ENCODE peak calls at places on chromosomes 6 and 20, in four cellular contexts. One of them, this sample, is unnamed.

GRCh38 chr6:11614534-11615213 is 77.1 kb downstream of the TMEM170B start:
- DNase-seq in left ventricle myocardium inferior: no peak
- DNase-seq in tibial nerve: no peak
- DNase-seq in GM23338: no peak
- DNase-seq in this sample: no peak

GRCh38 chr6:30787954-30788353 is 43.6 kb upstream of the IER3 start:
- DNase-seq in left ventricle myocardium inferior: no peak
- DNase-seq in tibial nerve: peak; percentile 36
- DNase-seq in GM23338: no peak
- DNase-seq in this sample: no peak

GRCh38 chr6:73870907-73871306 is 174.9 kb downstream of the CD109 start:
- DNase-seq in GM23338: no peak
- DNase-seq in left ventricle myocardium inferior: no peak
- DNase-seq in tibial nerve: no peak
- DNase-seq in this sample: no peak

GRCh38 chr6:137043710-137044365 is 927 bp downstream of the IL20RA start:
- DNase-seq in GM23338: peak; percentile 66
- DNase-seq in tibial nerve: peak; percentile 17
- DNase-seq in left ventricle myocardium inferior: peak; percentile 21
- DNase-seq in this sample: no peak

GRCh38 chr6:38750968-38751615 is 36.0 kb downstream of the DNAH8 start:
- DNase-seq in GM23338: no peak
- DNase-seq in tibial nerve: no peak
- DNase-seq in left ventricle myocardium inferior: no peak
- DNase-seq in this sample: no peak

GRCh38 chr6:82741325-82741995 is 324.2 kb downstream of the UBE3D start:
- DNase-seq in tibial nerve: no peak
- DNase-seq in GM23338: no peak
- DNase-seq in left ventricle myocardium inferior: no peak
- DNase-seq in this sample: no peak

GRCh38 chr20:20148774-20149173 is 96.4 kb downstream of the CFAP61 start:
- DNase-seq in tibial nerve: no peak
- DNase-seq in left ventricle myocardium inferior: no peak
- DNase-seq in GM23338: no peak
- DNase-seq in this sample: no peak

GRCh38 chr6:31882344-31882743 is 3.5 kb upstream of the SLC44A4 start:
- DNase-seq in GM23338: no peak
- DNase-seq in left ventricle myocardium inferior: no peak
- DNase-seq in tibial nerve: no peak
- DNase-seq in this sample: no peak

GRCh38 chr6:134317471-134318131 is at the start of gene SGK1:
- DNase-seq in left ventricle myocardium inferior: no peak
- DNase-seq in tibial nerve: peak; percentile 17
- DNase-seq in GM23338: peak; percentile 81
- DNase-seq in this sample: peak; percentile 12

GRCh38 chr6:130431346-130431745 is 65.5 kb downstream of the TMEM200A start:
- DNase-seq in GM23338: no peak
- DNase-seq in left ventricle myocardium inferior: no peak
- DNase-seq in tibial nerve: no peak
- DNase-seq in this sample: no peak

GRCh38 chr6:44292661-44293365 is 20.3 kb downstream of the AARS2 start:
- DNase-seq in left ventricle myocardium inferior: no peak
- DNase-seq in GM23338: no peak
- DNase-seq in tibial nerve: no peak
- DNase-seq in this sample: no peak

GRCh38 chr6:161596807-161597505 is 323.1 kb upstream of the AGPAT4 start:
- DNase-seq in tibial nerve: no peak
- DNase-seq in left ventricle myocardium inferior: no peak
- DNase-seq in GM23338: no peak
- DNase-seq in this sample: no peak

GRCh38 chr6:33961686-33962085 is 157.9 kb upstream of the MLN start:
- DNase-seq in left ventricle myocardium inferior: no peak
- DNase-seq in GM23338: no peak
- DNase-seq in tibial nerve: no peak
- DNase-seq in this sample: no peak

GRCh38 chr6:658244-658643 is 1.3 kb upstream of the HUS1B start:
- DNase-seq in GM23338: no peak
- DNase-seq in left ventricle myocardium inferior: no peak
- DNase-seq in tibial nerve: no peak
- DNase-seq in this sample: no peak

GRCh38 chr20:40331699-40332098 is 357.3 kb downstream of the MAFB start:
- DNase-seq in tibial nerve: no peak
- DNase-seq in left ventricle myocardium inferior: no peak
- DNase-seq in GM23338: no peak
- DNase-seq in this sample: no peak

GRCh38 chr6:158765509-158766068 is 53.6 kb downstream of the EZR start:
- DNase-seq in left ventricle myocardium inferior: no peak
- DNase-seq in GM23338: no peak
- DNase-seq in tibial nerve: no peak
- DNase-seq in this sample: no peak

GRCh38 chr20:22691369-22692118 is 107.2 kb upstream of the FOXA2 start:
- DNase-seq in tibial nerve: peak; percentile 63
- DNase-seq in left ventricle myocardium inferior: peak; percentile 71
- DNase-seq in GM23338: peak; percentile 85
- DNase-seq in this sample: peak; percentile 38

GRCh38 chr20:362271-363254 is 15.7 kb downstream of the NRSN2 start:
- DNase-seq in tibial nerve: peak; percentile 75
- DNase-seq in left ventricle myocardium inferior: peak; percentile 86
- DNase-seq in GM23338: peak; percentile 68
- DNase-seq in this sample: peak; percentile 45

GRCh38 chr20:4726710-4727391 is 5.1 kb downstream of the PRND start:
- DNase-seq in left ventricle myocardium inferior: no peak
- DNase-seq in GM23338: no peak
- DNase-seq in tibial nerve: peak; percentile 36
- DNase-seq in this sample: peak; percentile 56

GRCh38 chr6:163237110-163237509 is 177.4 kb upstream of the QKI start:
- DNase-seq in left ventricle myocardium inferior: no peak
- DNase-seq in GM23338: no peak
- DNase-seq in tibial nerve: no peak
- DNase-seq in this sample: no peak

DNA sequence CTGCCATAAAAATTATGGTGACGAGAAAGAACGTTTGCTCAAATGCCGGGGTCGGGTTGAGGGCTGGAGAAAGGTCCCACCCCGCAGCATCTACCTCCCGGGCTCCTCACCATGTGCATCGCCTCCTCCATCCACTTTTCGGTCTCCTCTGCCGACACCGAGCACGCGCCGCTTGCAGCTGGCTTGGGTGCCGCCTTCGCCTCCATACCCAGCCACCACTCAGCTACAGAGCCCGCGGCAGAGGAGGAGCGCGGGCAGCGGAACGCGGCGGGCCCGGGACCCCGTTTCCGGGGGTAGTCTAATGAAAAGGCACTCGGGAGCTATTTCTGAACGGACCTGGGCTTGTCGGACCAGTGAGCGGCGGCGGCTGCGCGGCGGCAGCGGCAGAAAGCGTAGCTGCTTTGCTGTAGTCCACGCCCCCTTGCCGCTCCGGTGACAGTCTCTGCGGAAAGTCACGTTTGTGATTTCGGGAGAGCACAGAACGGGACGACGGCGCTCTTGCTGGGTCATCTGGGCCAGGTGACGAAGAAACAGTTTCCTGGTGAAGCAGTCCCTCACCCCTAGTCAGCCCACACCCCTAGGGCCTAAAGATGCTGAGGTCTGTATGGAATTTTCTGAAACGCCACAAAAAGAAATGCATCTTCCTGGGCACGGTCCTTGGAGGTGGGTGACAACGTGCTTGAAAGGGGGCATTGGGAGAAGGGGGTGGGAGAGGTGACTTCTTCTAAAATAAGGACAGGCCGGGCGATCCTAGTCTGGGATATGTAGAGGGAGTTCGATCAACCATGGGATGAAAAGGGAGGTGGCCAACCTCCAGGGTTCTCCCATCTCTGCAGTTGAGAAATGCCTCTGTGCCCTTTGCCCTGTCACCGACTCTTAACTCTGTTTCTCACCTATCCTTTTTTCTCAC is at the start of the genes ADAT2 and PEX3:
- DNase-seq in GM23338: peak; percentile 97
- DNase-seq in tibial nerve: peak; percentile 76
- DNase-seq in left ventricle myocardium inferior: peak; percentile 91
- DNase-seq in this sample: peak; percentile 99
- TF ChIP-seq CTCF in GM23338: no peak
- TF ChIP-seq CTCF in tibial nerve: no peak
- TF ChIP-seq CTCF in left ventricle myocardium inferior: no peak
- TF ChIP-seq CTCF in this sample: no peak

DNA sequence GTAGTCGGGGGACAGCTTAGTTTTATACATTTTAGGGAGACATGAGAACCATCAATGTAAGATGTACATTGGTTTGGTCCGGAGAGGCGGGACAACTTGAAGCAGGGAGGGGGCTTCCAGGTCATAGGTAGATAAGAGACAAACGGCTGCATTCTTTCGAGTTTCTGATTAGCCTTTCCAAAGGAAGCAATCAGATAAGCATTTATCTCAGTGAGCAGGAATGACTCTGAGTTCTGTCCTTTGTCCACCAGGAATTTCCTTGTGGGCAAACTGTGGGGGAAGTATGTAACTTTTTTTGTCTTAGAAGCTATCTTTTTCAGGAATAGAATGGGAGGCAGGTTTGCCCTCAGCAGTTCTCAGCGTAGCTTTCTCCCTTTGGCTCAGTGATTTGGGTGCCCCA is 1.4 kb downstream of the YTHDF1 start:
- DNase-seq in tibial nerve: no peak
- DNase-seq in left ventricle myocardium inferior: no peak
- DNase-seq in GM23338: no peak
- DNase-seq in this sample: no peak
- H3K4me3 ChIP-seq in tibial nerve: no peak overlapping the region
- H3K4me3 ChIP-seq in left ventricle myocardium inferior: peak overlapping the region; percentile 94
- H3K4me3 ChIP-seq in GM23338: peak overlapping the region; percentile 95
- H3K4me3 ChIP-seq in this sample: peak overlapping the region; percentile 84

GRCh38 chr20:50953196-50953595 is 5.1 kb downstream of the DPM1 start:
- DNase-seq in tibial nerve: no peak
- DNase-seq in GM23338: no peak
- DNase-seq in left ventricle myocardium inferior: no peak
- DNase-seq in this sample: no peak
- H3K36me3 ChIP-seq in tibial nerve: peaks cover 4% of the 10 kb centered on the region
- H3K36me3 ChIP-seq in GM23338: peaks cover 49% of the 10 kb centered on the region
- H3K36me3 ChIP-seq in left ventricle myocardium inferior: peaks cover 64% of the 10 kb centered on the region
- H3K36me3 ChIP-seq in this sample: peaks cover 5% of the 10 kb centered on the region

GRCh38 chr6:170164271-170164900 is 126.5 kb downstream of the DLL1 start:
- DNase-seq in GM23338: no peak
- DNase-seq in left ventricle myocardium inferior: no peak
- DNase-seq in tibial nerve: no peak
- DNase-seq in this sample: no peak

GRCh38 chr6:170166511-170167122 is 124.3 kb downstream of the DLL1 start:
- DNase-seq in tibial nerve: no peak
- DNase-seq in GM23338: no peak
- DNase-seq in left ventricle myocardium inferior: peak; percentile 35
- DNase-seq in this sample: no peak

GRCh38 chr6:170163405-170164170 is 127.3 kb downstream of the DLL1 start:
- DNase-seq in tibial nerve: no peak
- DNase-seq in GM23338: no peak
- DNase-seq in left ventricle myocardium inferior: no peak
- DNase-seq in this sample: no peak

GRCh38 chr6:170165501-170166117 is 125.3 kb downstream of the DLL1 start:
- DNase-seq in left ventricle myocardium inferior: no peak
- DNase-seq in tibial nerve: no peak
- DNase-seq in GM23338: no peak
- DNase-seq in this sample: no peak

GRCh38 chr6:170165085-170165484 is 125.8 kb downstream of the DLL1 start:
- DNase-seq in tibial nerve: no peak
- DNase-seq in left ventricle myocardium inferior: peak; percentile 58
- DNase-seq in GM23338: no peak
- DNase-seq in this sample: no peak
- TF ChIP-seq CTCF in tibial nerve: no peak
- TF ChIP-seq CTCF in left ventricle myocardium inferior: peak; percentile 56
- TF ChIP-seq CTCF in GM23338: no peak
- TF ChIP-seq CTCF in this sample: no peak

DNA sequence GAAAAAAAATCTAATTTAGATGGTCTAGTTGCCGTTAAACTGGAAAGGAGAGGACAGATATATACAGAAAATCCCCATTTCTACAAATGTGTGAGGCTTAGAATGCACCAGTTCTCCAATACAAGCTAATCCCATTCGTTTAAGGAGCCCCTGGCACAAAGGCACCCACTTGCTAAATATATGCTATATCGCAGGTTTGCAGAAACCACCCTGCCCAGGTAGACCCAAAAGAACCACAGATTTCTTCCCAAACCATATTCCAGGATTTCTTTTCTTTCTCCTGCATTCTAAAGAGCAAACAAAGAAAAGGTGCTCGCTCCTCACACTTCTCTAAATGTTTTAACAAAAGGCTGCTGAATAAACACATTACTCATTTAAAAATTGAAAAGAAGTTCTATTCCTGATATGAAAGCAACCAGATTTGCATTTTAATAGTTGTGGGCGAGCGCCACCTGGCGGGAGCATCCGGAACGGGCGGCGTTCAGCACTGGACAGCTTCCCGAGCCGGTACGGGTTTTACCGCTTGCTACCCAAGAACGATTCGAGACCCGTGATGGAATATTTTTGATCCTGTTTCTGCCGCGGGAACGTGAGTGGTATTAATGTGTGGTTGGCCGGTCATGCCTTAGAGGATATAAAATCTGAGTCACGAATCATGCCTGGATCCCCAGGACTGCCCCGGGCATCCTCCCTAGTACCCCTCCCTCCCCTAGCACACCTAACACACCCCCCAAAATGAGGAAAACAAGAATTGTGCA is 2.1 kb downstream of the PTPRT start:
- DNase-seq in GM23338: peak; percentile 65
- DNase-seq in left ventricle myocardium inferior: peak; percentile 68
- DNase-seq in tibial nerve: peak; percentile 80
- DNase-seq in this sample: peak; percentile 71
- H3K4me3 ChIP-seq in GM23338: no peak overlapping the region
- H3K4me3 ChIP-seq in left ventricle myocardium inferior: peak overlapping the region; percentile 54
- H3K4me3 ChIP-seq in tibial nerve: no peak overlapping the region
- H3K4me3 ChIP-seq in this sample: no peak overlapping the region